ENCODE peak calls at places on chromosome 16, in eight cellular contexts. R, I, N, M, X, V, F and Q are unnamed samples.

GRCh38 chr16:11310997-11311561 is 29.9 kb upstream of the PRM1 start:
- DNase-seq in M (no peak), N (peak), I (no peak), V (no peak), X (no peak), R (no peak), F (no peak), Q (no peak)

GRCh38 chr16:66515543-66516171 is 34.3 kb downstream of the TK2 start:
- DNase-seq in V (no peak), M (no peak), F (no peak), N (no peak), X (no peak), I (no peak), R (no peak), Q (no peak)

GRCh38 chr16:24986512-24987303 is 28.5 kb downstream of the ARHGAP17 start:
- DNase-seq in V (peak), M (no peak), F (no peak), X (peak), I (no peak), R (no peak), N (no peak), Q (no peak)

GRCh38 chr16:11488304-11488703 is 98.4 kb downstream of the LITAF start:
- DNase-seq in X (no peak), F (no peak), I (no peak), V (no peak), N (no peak), R (no peak), M (no peak), Q (no peak)

GRCh38 chr16:29779474-29779873 is 1.4 kb downstream of the ZG16 start:
- DNase-seq in X (no peak), I (no peak), F (no peak), R (no peak), M (no peak), V (no peak), N (no peak), Q (no peak)

GRCh38 chr16:85369741-85370528 is 243.2 kb upstream of the GSE1 start:
- DNase-seq in R (no peak), M (peak), X (no peak), V (no peak), I (peak), N (no peak), F (peak), Q (no peak)

GRCh38 chr16:71628810-71629209 is 2.8 kb downstream of the MARVELD3 start:
- DNase-seq in M (no peak), I (peak), F (no peak), V (no peak), R (no peak), X (peak), N (no peak), Q (no peak)

GRCh38 chr16:11258553-11259287 is 2.7 kb upstream of the SOCS1 start:
- DNase-seq in M (peak), N (peak), I (no peak), R (peak), V (peak), F (peak), X (peak), Q (no peak)

GRCh38 chr16:2682209-2683021 is at the start of gene KCTD5:
- DNase-seq in N (peak), I (peak), R (peak), M (peak), X (peak), V (peak), F (peak), Q (no peak)
- TF ChIP-seq POLR2A in N (peak), I (peak), R (peak), M (peak), X (peak), V (peak), F (peak), Q (no peak)

GRCh38 chr16:19699472-19699871 is 18.6 kb downstream of the KNOP1 start:
- DNase-seq in V (no peak), M (no peak), X (no peak), R (no peak), N (no peak), F (no peak), I (no peak), Q (no peak)
- TF ChIP-seq POLR2A in V (no peak), M (no peak), X (no peak), R (no peak), N (peak), F (no peak), I (no peak), Q (no peak)

DNA sequence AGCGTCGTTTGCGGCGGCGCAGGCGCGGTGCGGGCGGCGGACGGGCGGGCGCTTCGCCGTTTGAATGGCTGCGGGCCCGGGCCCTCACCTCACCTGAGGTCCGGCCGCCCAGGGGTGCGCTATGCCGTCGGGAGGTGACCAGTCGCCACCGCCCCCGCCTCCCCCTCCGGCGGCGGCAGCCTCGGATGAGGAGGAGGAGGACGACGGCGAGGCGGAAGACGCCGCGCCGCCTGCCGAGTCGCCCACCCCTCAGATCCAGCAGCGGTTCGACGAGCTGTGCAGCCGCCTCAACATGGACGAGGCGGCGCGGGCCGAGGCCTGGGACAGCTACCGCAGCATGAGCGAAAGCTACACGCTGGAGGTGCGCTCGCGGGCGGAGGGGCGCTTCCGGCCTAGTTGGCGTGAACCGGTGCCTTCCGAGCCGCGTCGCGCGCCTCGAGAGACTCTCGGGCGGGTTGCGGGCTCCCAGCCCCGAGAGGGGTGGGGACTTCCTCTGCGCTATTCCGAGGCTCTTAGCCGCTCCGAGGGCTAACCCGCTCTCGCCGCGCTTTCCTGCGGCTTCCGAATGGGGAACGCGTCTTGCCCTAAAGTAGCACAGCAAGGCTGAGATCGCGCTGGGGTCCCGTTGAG is at the start of gene RBL2:
- DNase-seq in R (peak), V (no peak), F (peak), I (peak), X (peak), N (no peak), M (peak), Q (no peak)
- TF ChIP-seq POLR2A in R (peak), V (no peak), F (peak), I (peak), X (no peak), N (peak), M (peak), Q (peak)

GRCh38 chr16:83900611-83901010 is 1.7 kb downstream of the MLYCD start:
- DNase-seq in M (no peak), N (no peak), V (no peak), X (no peak), F (no peak), R (no peak), I (no peak), Q (no peak)

GRCh38 chr16:83899978-83900377 is 1.1 kb downstream of the MLYCD start:
- DNase-seq in N (no peak), V (no peak), M (no peak), F (no peak), R (no peak), X (no peak), I (no peak), Q (no peak)

GRCh38 chr16:83901101-83901500 is 2.2 kb downstream of the MLYCD start:
- DNase-seq in R (no peak), V (no peak), X (no peak), F (no peak), N (no peak), M (no peak), I (no peak), Q (no peak)

GRCh38 chr16:83899272-83899897 is 470 bp downstream of the MLYCD start:
- DNase-seq in R (peak), M (peak), I (no peak), N (no peak), X (no peak), F (no peak), V (peak), Q (no peak)

GRCh38 chr16:83898463-83899271 is at the start of gene MLYCD:
- DNase-seq in R (peak), F (peak), V (peak), M (peak), I (peak), N (no peak), X (peak), Q (peak)
- TF ChIP-seq POLR2A in R (peak), F (no peak), V (peak), M (no peak), I (peak), N (peak), X (no peak), Q (peak)

DNA sequence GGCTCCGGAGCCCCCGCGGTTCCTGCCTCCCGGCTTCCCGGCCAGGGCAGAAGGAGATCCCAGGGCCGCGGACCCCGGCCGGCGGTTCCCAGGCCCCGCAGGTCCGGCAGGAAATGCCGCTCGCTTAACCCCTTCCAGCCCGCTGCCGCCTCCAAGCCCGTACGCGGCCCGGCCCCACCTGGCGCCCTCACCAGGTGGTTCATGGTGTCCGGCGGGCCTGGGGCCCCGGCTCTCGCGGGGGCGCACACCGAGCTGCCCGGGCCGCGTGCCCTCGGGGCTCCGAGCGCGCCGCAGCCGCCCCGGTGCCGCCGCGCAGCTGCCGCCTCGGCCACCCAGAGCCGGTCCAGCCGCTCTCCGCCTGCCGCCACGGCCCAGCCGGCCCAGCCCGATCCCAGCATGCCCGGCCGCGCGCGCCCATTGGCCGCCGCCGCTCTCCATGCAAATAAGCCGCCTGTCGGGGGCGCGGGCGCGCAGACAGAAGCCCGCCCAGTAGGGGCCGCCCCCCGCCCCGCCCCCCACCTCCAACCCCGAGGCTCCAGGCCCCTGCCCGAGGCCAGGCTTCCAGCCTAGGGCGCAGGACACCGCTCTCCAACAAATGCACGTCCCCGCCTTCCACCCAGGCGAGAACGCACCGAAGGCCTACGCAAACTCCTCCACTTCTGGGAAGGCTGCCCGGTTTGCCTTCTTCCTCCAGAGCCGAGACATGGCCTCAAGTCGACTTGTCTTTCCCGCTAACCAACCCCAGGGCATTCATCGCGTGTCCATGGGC is at the start of gene BCAR1:
- DNase-seq in R (peak), I (peak), X (peak), N (no peak), V (peak), M (peak), F (peak), Q (no peak)
- TF ChIP-seq POLR2A in R (peak), I (peak), X (no peak), N (no peak), V (no peak), M (no peak), F (peak), Q (no peak)

GRCh38 chr16:75074920-75075687 is 41.5 kb downstream of the LDHD start:
- DNase-seq in R (no peak), I (no peak), N (peak), F (no peak), V (no peak), M (peak), X (peak), Q (no peak)
- TF ChIP-seq POLR2A in R (no peak), I (no peak), N (peak), F (no peak), V (no peak), M (no peak), X (no peak), Q (no peak)

GRCh38 chr16:1778200-1779179 is 3.9 kb downstream of the SPSB3 start:
- DNase-seq in N (no peak), R (no peak), I (no peak), F (no peak), X (no peak), V (peak), M (peak), Q (no peak)

GRCh38 chr16:1776991-1777374 is 4.0 kb upstream of the MRPS34 start:
- DNase-seq in V (peak), R (no peak), X (no peak), I (no peak), F (no peak), N (no peak), M (no peak), Q (no peak)

GRCh38 chr16:1775846-1776671 is 3.1 kb upstream of the MRPS34 start:
- DNase-seq in V (peak), X (no peak), M (peak), F (no peak), I (no peak), R (no peak), N (no peak), Q (no peak)

GRCh38 chr16:1776672-1776955 is 3.7 kb upstream of the MRPS34 start:
- DNase-seq in X (no peak), I (no peak), N (no peak), F (no peak), M (peak), R (no peak), V (no peak), Q (no peak)

GRCh38 chr16:1777375-1778199 is 4.7 kb upstream of the MRPS34 start:
- DNase-seq in I (no peak), R (no peak), M (no peak), N (no peak), X (no peak), V (peak), F (no peak), Q (no peak)
- TF ChIP-seq POLR2A in I (no peak), R (no peak), M (no peak), N (peak), X (no peak), V (no peak), F (no peak), Q (no peak)

GRCh38 chr16:8676160-8676547 is 1.7 kb downstream of the ABAT start:
- DNase-seq in X (no peak), F (no peak), N (no peak), M (no peak), I (no peak), R (no peak), V (no peak), Q (no peak)

GRCh38 chr16:8675183-8676159 is 1.1 kb downstream of the ABAT start:
- DNase-seq in F (no peak), N (no peak), M (no peak), X (no peak), R (no peak), I (no peak), V (no peak), Q (no peak)

GRCh38 chr16:8673611-8674412 is 605 bp upstream of the ABAT start:
- DNase-seq in V (no peak), F (no peak), N (no peak), R (no peak), M (no peak), X (no peak), I (no peak), Q (no peak)

GRCh38 chr16:8676737-8677375 is 2.4 kb downstream of the ABAT start:
- DNase-seq in M (no peak), R (no peak), F (no peak), N (no peak), I (no peak), V (no peak), X (no peak), Q (no peak)

GRCh38 chr16:8674413-8675022 is at the start of gene ABAT:
- DNase-seq in I (peak), X (peak), V (peak), N (peak), M (peak), F (peak), R (peak), Q (peak)
- TF ChIP-seq POLR2A in I (no peak), X (no peak), V (no peak), N (peak), M (peak), F (peak), R (peak), Q (no peak)

GRCh38 chr16:89847056-89847929 is 19.0 kb downstream of the SPIRE2 start:
- DNase-seq in M (peak), I (no peak), N (no peak), V (no peak), X (no peak), R (no peak), F (no peak), Q (no peak)
- TF ChIP-seq POLR2A in M (no peak), I (no peak), N (no peak), V (no peak), X (no peak), R (no peak), F (no peak), Q (no peak)